ENCODE peak calls at places on chromosome 1, in seven cellular contexts. A is mesendoderm, B is trophoblast cell, J is IMR-90, E is H9, R is H1, U is mesenchymal stem cell. G is an unnamed sample.

GRCh38 chr1:208030320-208031091 is 119.6 kb upstream of the CD34 start:
- DNase-seq in A (no peak), B (no peak), J (peak; percentile 37), E (no peak), R (no peak), U (no peak), G (no peak)

GRCh38 chr1:32307313-32307712 is 15.4 kb downstream of the HDAC1 start:
- DNase-seq in A (no peak), B (no peak), J (peak; percentile 54), E (no peak), R (no peak), U (no peak), G (no peak)

GRCh38 chr1:53561488-53562115 is 102.4 kb downstream of the DMRTB1 start:
- DNase-seq in A (no peak), B (no peak), J (no peak), E (no peak), R (no peak), U (no peak), G (no peak)

GRCh38 chr1:54121482-54122130 is 31.2 kb downstream of the CDCP2 start:
- DNase-seq in A (peak; percentile 75), B (peak; percentile 7), J (peak; percentile 82), E (peak; percentile 86), R (peak; percentile 56), U (peak; percentile 78), G (peak; percentile 81)

GRCh38 chr1:235930543-235930942 is 63.8 kb upstream of the LYST start:
- DNase-seq in A (peak; percentile 49), B (no peak), J (no peak), E (no peak), R (no peak), U (no peak), G (no peak)

GRCh38 chr1:184930232-184930631 is 44.1 kb downstream of the NIBAN1 start:
- DNase-seq in A (no peak), B (no peak), J (no peak), E (no peak), R (no peak), U (no peak), G (no peak)

GRCh38 chr1:228190778-228191177 is 17.1 kb upstream of the OBSCN start:
- DNase-seq in A (no peak), B (no peak), J (no peak), E (no peak), R (no peak), U (no peak), G (no peak)

GRCh38 chr1:34747638-34747941 is 7.3 kb upstream of the GJB5 start:
- DNase-seq in A (no peak), B (no peak), J (no peak), E (no peak), R (no peak), U (no peak), G (no peak)

GRCh38 chr1:215567491-215568286 is 585 bp downstream of the KCTD3 start:
- DNase-seq in A (peak; percentile 80), B (peak; percentile 43), J (peak; percentile 46), E (peak; percentile 54), R (no peak), U (peak; percentile 74), G (peak; percentile 58)

GRCh38 chr1:12778061-12778460 is 4.5 kb downstream of the PRAMEF12 start:
- DNase-seq in A (no peak), B (no peak), J (no peak), E (no peak), R (no peak), U (no peak), G (no peak)

GRCh38 chr1:87392241-87393192 is 63.8 kb downstream of the LMO4 start:
- DNase-seq in A (no peak), B (peak; percentile 60), J (peak; percentile 68), E (no peak), R (no peak), U (no peak), G (no peak)

GRCh38 chr1:89609781-89610456 is 23.0 kb upstream of the LRRC8C start:
- DNase-seq in A (no peak), B (no peak), J (no peak), E (peak; percentile 40), R (no peak), U (no peak), G (no peak)

GRCh38 chr1:200245492-200245891 is 164.3 kb downstream of the ZNF281 start:
- DNase-seq in A (no peak), B (no peak), J (peak; percentile 89), E (no peak), R (no peak), U (no peak), G (no peak)

GRCh38 chr1:10514490-10515235 is 39.9 kb downstream of the PEX14 start:
- DNase-seq in A (peak; percentile 82), B (no peak), J (peak; percentile 61), E (no peak), R (no peak), U (peak; percentile 61), G (no peak)

GRCh38 chr1:107594541-107594940 is 370.4 kb downstream of the VAV3 start:
- DNase-seq in A (no peak), B (peak; percentile 89), J (no peak), E (no peak), R (no peak), U (no peak), G (no peak)

DNA sequence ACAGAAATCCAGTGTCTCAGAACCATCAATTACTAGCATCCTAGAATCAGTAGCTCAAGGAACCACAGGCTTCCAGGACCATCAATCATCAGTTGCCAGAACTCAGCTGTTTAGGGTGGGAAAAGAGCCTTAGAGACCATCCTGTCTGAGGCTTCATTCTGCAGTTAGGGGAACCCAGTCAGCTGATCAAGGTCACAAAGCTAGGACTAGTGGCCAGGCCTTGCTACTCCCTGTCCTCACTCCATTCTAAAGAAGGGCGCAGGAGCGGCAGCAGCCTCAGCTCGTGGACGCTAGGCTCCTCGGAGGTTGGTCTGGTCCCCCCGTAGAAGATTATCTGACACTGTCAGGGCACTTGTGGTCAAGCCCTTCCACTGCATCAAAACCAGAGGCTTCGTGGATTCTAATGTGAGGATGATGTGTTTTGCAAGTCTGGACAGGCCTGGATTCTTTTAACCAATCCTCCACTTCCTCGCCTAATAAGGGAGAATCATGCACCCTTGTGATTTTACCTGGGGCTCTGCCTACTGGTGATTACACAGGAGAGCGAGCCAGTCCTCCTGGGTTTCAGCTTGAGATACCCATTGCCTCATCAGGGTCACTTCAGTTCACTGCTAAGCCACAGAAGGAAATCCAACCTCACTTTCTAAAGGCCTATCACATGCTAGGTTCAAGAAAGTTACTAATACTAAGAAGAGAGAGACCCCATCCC is 41.7 kb upstream of the IFFO2 start:
- DNase-seq in A (no peak), B (peak; percentile 24), J (peak; percentile 15), E (no peak), R (no peak), U (no peak), G (no peak)
- H4K8ac ChIP-seq in A (no peak overlapping the region), B (peak overlapping the region; percentile 2), J (peak overlapping the region; percentile 29), E (no peak overlapping the region), R (no peak overlapping the region), U (no peak overlapping the region), G (no peak overlapping the region)

DNA sequence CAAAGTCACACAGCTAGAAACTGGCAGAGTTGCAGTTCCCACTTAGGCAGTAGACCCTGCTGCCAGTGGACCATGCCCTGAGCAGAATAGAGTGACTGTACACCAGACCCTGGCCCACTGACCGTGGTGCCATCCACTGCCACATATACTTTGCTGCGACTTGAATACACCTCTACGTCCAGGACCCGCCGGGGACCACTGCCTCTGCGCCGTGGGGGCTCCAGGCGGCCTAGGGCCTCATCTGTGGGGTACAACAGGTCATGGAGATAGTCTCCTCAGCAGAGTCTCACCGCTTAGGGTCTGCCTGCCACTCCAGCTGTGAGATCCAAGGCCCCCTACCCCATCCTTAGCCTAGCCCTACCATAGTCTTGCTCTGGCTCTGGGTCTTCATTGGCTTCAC is 1.6 kb downstream of the POMGNT1 start:
- DNase-seq in A (no peak), B (no peak), J (no peak), E (no peak), R (no peak), U (no peak), G (no peak)
- H3K4me2 ChIP-seq in A (no peak overlapping the region), B (no peak overlapping the region), J (no peak overlapping the region), E (no peak overlapping the region), R (no peak overlapping the region), U (peak overlapping the region; percentile 3), G (no peak overlapping the region)

GRCh38 chr1:197944485-197944884 is 27.3 kb downstream of the LHX9 start:
- DNase-seq in A (no peak), B (no peak), J (no peak), E (no peak), R (no peak), U (no peak), G (no peak)
- H4K8ac ChIP-seq in A (no peak overlapping the region), B (no peak overlapping the region), J (no peak overlapping the region), E (no peak overlapping the region), R (no peak overlapping the region), U (no peak overlapping the region), G (no peak overlapping the region)

GRCh38 chr1:64515427-64515826 is 45.5 kb downstream of the CACHD1 start:
- DNase-seq in A (no peak), B (no peak), J (peak; percentile 69), E (no peak), R (no peak), U (peak; percentile 55), G (no peak)

GRCh38 chr1:64511054-64511453 is 41.1 kb downstream of the CACHD1 start:
- DNase-seq in A (no peak), B (no peak), J (no peak), E (no peak), R (no peak), U (no peak), G (no peak)

GRCh38 chr1:64516301-64516700 is 46.4 kb downstream of the CACHD1 start:
- DNase-seq in A (no peak), B (no peak), J (no peak), E (no peak), R (no peak), U (no peak), G (no peak)

GRCh38 chr1:64514197-64514765 is 44.4 kb downstream of the CACHD1 start:
- DNase-seq in A (no peak), B (peak; percentile 54), J (peak; percentile 88), E (no peak), R (no peak), U (peak; percentile 74), G (no peak)

GRCh38 chr1:64513557-64513956 is 43.6 kb downstream of the CACHD1 start:
- DNase-seq in A (no peak), B (no peak), J (no peak), E (no peak), R (no peak), U (no peak), G (no peak)
- H3K4me2 ChIP-seq in A (no peak overlapping the region), B (no peak overlapping the region), J (peak overlapping the region; percentile 79), E (no peak overlapping the region), R (no peak overlapping the region), U (no peak overlapping the region), G (no peak overlapping the region)